ENCODE peak calls at places on chromosomes 2 and 18, in ten cellular contexts. N is stomach, F is body of pancreas, R is aorta, O is colonic mucosa, I is neural progenitor cell, X is A673, Z is sigmoid colon, K is MM.1S, B is astrocyte. S is an unnamed sample.

GRCh38 chr2:241851325-241852115 is 7.2 kb downstream of the PDCD1 start:
- DNase-seq in N (peak; percentile 20), F (no peak), R (peak; percentile 61), O (no peak), I (no peak), X (no peak), Z (peak; percentile 56), K (no peak), B (no peak), S (no peak)

GRCh38 chr2:56248965-56249742 is 65.4 kb downstream of the CCDC85A start:
- DNase-seq in N (no peak), F (no peak), R (no peak), O (no peak), I (no peak), X (no peak), Z (no peak), K (no peak), B (no peak), S (no peak)

GRCh38 chr2:60413819-60414178 is 139.7 kb downstream of the BCL11A start:
- DNase-seq in N (no peak), F (no peak), R (no peak), O (no peak), I (no peak), X (no peak), Z (no peak), K (no peak), B (no peak), S (no peak)

GRCh38 chr18:58202406-58202730 is 158.3 kb downstream of the NEDD4L start:
- DNase-seq in N (no peak), F (no peak), R (no peak), O (peak; percentile 67), I (no peak), X (no peak), Z (no peak), K (no peak), B (peak; percentile 58), S (no peak)

GRCh38 chr2:127631184-127631996 is 14.6 kb upstream of the GPR17 start:
- DNase-seq in N (no peak), F (no peak), R (no peak), O (no peak), I (no peak), X (no peak), Z (peak; percentile 90), K (no peak), B (no peak), S (peak; percentile 56)

GRCh38 chr2:198490748-198491147 is 686.4 kb downstream of the PLCL1 start:
- DNase-seq in N (no peak), F (no peak), R (no peak), O (peak; percentile 22), I (no peak), X (no peak), Z (no peak), K (no peak), B (no peak), S (no peak)

GRCh38 chr2:202721621-202722020 is 86.9 kb downstream of the FAM117B start:
- DNase-seq in N (no peak), F (no peak), R (no peak), O (no peak), I (no peak), X (no peak), Z (no peak), K (no peak), B (peak; percentile 65), S (no peak)

GRCh38 chr2:84938194-84938879 is 32.6 kb upstream of the KCMF1 start:
- DNase-seq in N (no peak), F (no peak), R (peak; percentile 10), O (no peak), I (no peak), X (no peak), Z (no peak), K (peak; percentile 16), B (peak; percentile 55), S (no peak)

GRCh38 chr2:223383315-223383714 is 218.8 kb downstream of the SCG2 start:
- DNase-seq in N (no peak), F (no peak), R (no peak), O (no peak), I (no peak), X (no peak), Z (no peak), K (no peak), B (peak; percentile 77), S (no peak)

GRCh38 chr2:61962095-61962984 is 56.9 kb downstream of the COMMD1 start:
- DNase-seq in N (no peak), F (no peak), R (no peak), O (peak; percentile 63), I (no peak), X (no peak), Z (no peak), K (no peak), B (no peak), S (no peak)

GRCh38 chr2:54573532-54573915 is 117.4 kb downstream of the SPTBN1 start:
- DNase-seq in N (no peak), F (no peak), R (no peak), O (no peak), I (no peak), X (peak; percentile 58), Z (no peak), K (no peak), B (no peak), S (no peak)
- H3K4me3 ChIP-seq in N (no peak overlapping the region), F (no peak overlapping the region), R (no peak overlapping the region), O (no peak overlapping the region), I (no peak overlapping the region), X (no peak overlapping the region), Z (no peak overlapping the region), K (no peak overlapping the region), B (peak overlapping the region; percentile 35), S (no peak overlapping the region)

GRCh38 chr2:184596819-184597411 is 1.4 kb upstream of the ZNF804A start:
- DNase-seq in N (no peak), F (no peak), R (no peak), O (no peak), I (peak; percentile 26), X (peak; percentile 40), Z (no peak), K (peak; percentile 54), B (peak; percentile 75), S (no peak)
- H3K27me3 ChIP-seq in N (peaks cover 31% of the 10 kb centered on the region), F (no peaks in the 10 kb centered on the region), R (no peaks in the 10 kb centered on the region), O (peaks cover 4% of the 10 kb centered on the region), I (peaks cover 84% of the 10 kb centered on the region), X (no peaks in the 10 kb centered on the region), Z (peaks cover 25% of the 10 kb centered on the region), K (no peaks in the 10 kb centered on the region), B (no peaks in the 10 kb centered on the region), S (peaks cover 30% of the 10 kb centered on the region)

GRCh38 chr2:3584608-3585007 is 9.5 kb downstream of the RPS7 start:
- DNase-seq in N (no peak), F (no peak), R (no peak), O (no peak), I (no peak), X (no peak), Z (no peak), K (no peak), B (no peak), S (no peak)
- H3K4me1 ChIP-seq in N (peaks cover 19% of the 10 kb centered on the region), F (peaks cover 17% of the 10 kb centered on the region), R (no peaks in the 10 kb centered on the region), O (no peaks in the 10 kb centered on the region), I (no peaks in the 10 kb centered on the region), X (no peaks in the 10 kb centered on the region), Z (peaks cover 19% of the 10 kb centered on the region), K (no peaks in the 10 kb centered on the region), B (peaks cover 3% of the 10 kb centered on the region), S (peaks cover 5% of the 10 kb centered on the region)

GRCh38 chr2:240479111-240479501 is 43.6 kb downstream of the GPC1 start:
- DNase-seq in N (peak; percentile 21), F (no peak), R (peak; percentile 63), O (no peak), I (no peak), X (no peak), Z (peak; percentile 40), K (no peak), B (no peak), S (peak; percentile 21)
- H3K4me3 ChIP-seq in N (no peak overlapping the region), F (no peak overlapping the region), R (no peak overlapping the region), O (no peak overlapping the region), I (no peak overlapping the region), X (no peak overlapping the region), Z (no peak overlapping the region), K (no peak overlapping the region), B (no peak overlapping the region), S (no peak overlapping the region)

S was measured in heart left ventricle.